ENCODE peak calls at places on chromosomes 13 and 19, in four cellular contexts. One of them, this sample, is unnamed.

GRCh38 chr19:47699360-47699917 is 13.8 kb upstream of the EHD2 start:
- DNase-seq in tibial nerve: no peak
- DNase-seq in GM23338: peak
- DNase-seq in skeletal muscle cell: no peak
- DNase-seq in this sample: no peak

GRCh38 chr19:45057444-45057843 is 18.6 kb downstream of the CLASRP start:
- DNase-seq in skeletal muscle cell: no peak
- DNase-seq in GM23338: no peak
- DNase-seq in tibial nerve: no peak
- DNase-seq in this sample: no peak

GRCh38 chr19:37977992-37978391 is 71.0 kb downstream of the SIPA1L3 start:
- DNase-seq in GM23338: no peak
- DNase-seq in tibial nerve: no peak
- DNase-seq in skeletal muscle cell: peak
- DNase-seq in this sample: no peak

GRCh38 chr19:54517483-54517882 is 14.9 kb downstream of the LAIR2 start:
- DNase-seq in GM23338: peak
- DNase-seq in skeletal muscle cell: no peak
- DNase-seq in tibial nerve: no peak
- DNase-seq in this sample: no peak

GRCh38 chr19:43675269-43675879 is 5.4 kb upstream of the PLAUR start:
- DNase-seq in skeletal muscle cell: no peak
- DNase-seq in GM23338: peak
- DNase-seq in tibial nerve: no peak
- DNase-seq in this sample: peak

GRCh38 chr13:31756346-31756745 is 17.0 kb downstream of the RXFP2 start:
- DNase-seq in tibial nerve: no peak
- DNase-seq in skeletal muscle cell: peak
- DNase-seq in GM23338: no peak
- DNase-seq in this sample: no peak

GRCh38 chr19:3573162-3573857 is 566 bp downstream of the HMG20B start:
- DNase-seq in skeletal muscle cell: no peak
- DNase-seq in GM23338: peak
- DNase-seq in tibial nerve: no peak
- DNase-seq in this sample: no peak

GRCh38 chr13:111121421-111121820 is 6.3 kb downstream of the ARHGEF7 start:
- DNase-seq in skeletal muscle cell: no peak
- DNase-seq in tibial nerve: no peak
- DNase-seq in GM23338: no peak
- DNase-seq in this sample: no peak

GRCh38 chr19:28482221-28482620 is 730.7 kb downstream of the UQCRFS1 start:
- DNase-seq in skeletal muscle cell: no peak
- DNase-seq in GM23338: peak
- DNase-seq in tibial nerve: no peak
- DNase-seq in this sample: no peak

GRCh38 chr13:54593504-54593903 is 1564.9 kb downstream of the OLFM4 start:
- DNase-seq in tibial nerve: no peak
- DNase-seq in GM23338: no peak
- DNase-seq in skeletal muscle cell: no peak
- DNase-seq in this sample: no peak

GRCh38 chr13:41017153-41017552 is 2.0 kb downstream of the ELF1 start:
- DNase-seq in skeletal muscle cell: no peak
- DNase-seq in tibial nerve: no peak
- DNase-seq in GM23338: no peak
- DNase-seq in this sample: no peak

GRCh38 chr13:25872871-25873607 is 178.8 kb downstream of the SHISA2 start:
- DNase-seq in tibial nerve: no peak
- DNase-seq in GM23338: no peak
- DNase-seq in skeletal muscle cell: no peak
- DNase-seq in this sample: no peak

GRCh38 chr13:77326905-77327604 is at the start of gene MYCBP2:
- DNase-seq in GM23338: peak
- DNase-seq in tibial nerve: peak
- DNase-seq in skeletal muscle cell: peak
- DNase-seq in this sample: peak

GRCh38 chr19:5397804-5398692 is 57.2 kb upstream of the ZNRF4 start:
- DNase-seq in skeletal muscle cell: no peak
- DNase-seq in tibial nerve: no peak
- DNase-seq in GM23338: peak
- DNase-seq in this sample: no peak

GRCh38 chr13:98570929-98571372 is 6.0 kb downstream of the STK24 start:
- DNase-seq in GM23338: no peak
- DNase-seq in skeletal muscle cell: no peak
- DNase-seq in tibial nerve: no peak
- DNase-seq in this sample: no peak

GRCh38 chr13:41427700-41428099 is 29.6 kb upstream of the RGCC start:
- DNase-seq in tibial nerve: no peak
- DNase-seq in GM23338: no peak
- DNase-seq in skeletal muscle cell: no peak
- DNase-seq in this sample: no peak

GRCh38 chr19:6363429-6363828 is 2.1 kb downstream of the CLPP start:
- DNase-seq in GM23338: no peak
- DNase-seq in tibial nerve: no peak
- DNase-seq in skeletal muscle cell: no peak
- DNase-seq in this sample: no peak

GRCh38 chr19:8631425-8631819 is 989 bp downstream of the NFILZ start:
- DNase-seq in tibial nerve: no peak
- DNase-seq in skeletal muscle cell: no peak
- DNase-seq in GM23338: no peak
- DNase-seq in this sample: no peak

GRCh38 chr13:114079601-114080536 is 52.6 kb downstream of the RASA3 start:
- DNase-seq in GM23338: no peak
- DNase-seq in tibial nerve: peak
- DNase-seq in skeletal muscle cell: no peak
- DNase-seq in this sample: no peak

GRCh38 chr13:28849441-28849840 is 29.3 kb downstream of the MTUS2 start:
- DNase-seq in tibial nerve: no peak
- DNase-seq in skeletal muscle cell: no peak
- DNase-seq in GM23338: no peak
- DNase-seq in this sample: no peak

DNA sequence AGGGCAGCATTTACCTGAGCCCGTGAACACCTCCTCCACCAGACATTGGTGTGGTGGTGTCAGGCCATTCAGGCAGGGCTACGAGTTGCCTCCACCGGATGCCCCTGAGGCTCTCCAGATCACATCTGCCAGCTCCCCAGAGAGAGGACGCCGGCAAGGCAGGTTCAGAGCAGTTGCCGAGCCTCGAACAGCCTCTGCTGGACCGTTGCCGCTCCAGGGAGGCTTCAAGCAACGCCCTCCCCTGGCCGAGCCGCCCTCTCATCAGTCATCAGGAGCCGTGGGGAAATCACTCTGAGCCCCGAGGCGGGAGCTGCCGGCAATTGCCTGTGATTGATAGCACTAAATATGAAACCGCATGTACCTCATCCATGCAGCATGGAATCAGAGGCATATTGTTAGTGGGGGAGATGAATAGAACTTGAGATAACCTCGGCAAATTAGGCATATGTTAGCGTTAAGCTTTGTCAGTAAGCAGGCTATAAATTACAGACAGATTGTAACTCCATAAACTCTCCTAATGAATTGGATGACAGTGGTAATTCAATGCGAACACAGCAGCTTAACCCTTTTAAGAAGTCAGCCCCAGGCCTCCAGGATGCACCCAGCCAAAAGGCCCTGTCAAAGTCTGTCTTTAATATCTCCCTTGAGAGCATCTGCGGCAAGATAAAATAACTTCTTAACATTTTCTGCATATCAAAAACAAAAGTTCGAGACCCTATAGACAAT is 29.8 kb upstream of the SPACA7 start:
- DNase-seq in GM23338: peak
- DNase-seq in skeletal muscle cell: no peak
- DNase-seq in tibial nerve: no peak
- DNase-seq in this sample: no peak
- H3K4me3 ChIP-seq in GM23338: no peak
- H3K4me3 ChIP-seq in skeletal muscle cell: no peak
- H3K4me3 ChIP-seq in tibial nerve: no peak
- H3K4me3 ChIP-seq in this sample: no peak

GRCh38 chr19:35141627-35142401 is 1.2 kb upstream of the FXYD7 start:
- DNase-seq in skeletal muscle cell: no peak
- DNase-seq in tibial nerve: no peak
- DNase-seq in GM23338: no peak
- DNase-seq in this sample: no peak

GRCh38 chr19:35142531-35143230 is 374 bp upstream of the FXYD7 start:
- DNase-seq in skeletal muscle cell: no peak
- DNase-seq in tibial nerve: no peak
- DNase-seq in GM23338: peak
- DNase-seq in this sample: no peak

GRCh38 chr19:35140207-35140897 is 1.7 kb downstream of the FXYD1 start:
- DNase-seq in tibial nerve: no peak
- DNase-seq in GM23338: no peak
- DNase-seq in skeletal muscle cell: no peak
- DNase-seq in this sample: no peak

GRCh38 chr19:35139618-35139943 is 957 bp downstream of the FXYD1 start:
- DNase-seq in GM23338: no peak
- DNase-seq in skeletal muscle cell: no peak
- DNase-seq in tibial nerve: no peak
- DNase-seq in this sample: no peak

DNA sequence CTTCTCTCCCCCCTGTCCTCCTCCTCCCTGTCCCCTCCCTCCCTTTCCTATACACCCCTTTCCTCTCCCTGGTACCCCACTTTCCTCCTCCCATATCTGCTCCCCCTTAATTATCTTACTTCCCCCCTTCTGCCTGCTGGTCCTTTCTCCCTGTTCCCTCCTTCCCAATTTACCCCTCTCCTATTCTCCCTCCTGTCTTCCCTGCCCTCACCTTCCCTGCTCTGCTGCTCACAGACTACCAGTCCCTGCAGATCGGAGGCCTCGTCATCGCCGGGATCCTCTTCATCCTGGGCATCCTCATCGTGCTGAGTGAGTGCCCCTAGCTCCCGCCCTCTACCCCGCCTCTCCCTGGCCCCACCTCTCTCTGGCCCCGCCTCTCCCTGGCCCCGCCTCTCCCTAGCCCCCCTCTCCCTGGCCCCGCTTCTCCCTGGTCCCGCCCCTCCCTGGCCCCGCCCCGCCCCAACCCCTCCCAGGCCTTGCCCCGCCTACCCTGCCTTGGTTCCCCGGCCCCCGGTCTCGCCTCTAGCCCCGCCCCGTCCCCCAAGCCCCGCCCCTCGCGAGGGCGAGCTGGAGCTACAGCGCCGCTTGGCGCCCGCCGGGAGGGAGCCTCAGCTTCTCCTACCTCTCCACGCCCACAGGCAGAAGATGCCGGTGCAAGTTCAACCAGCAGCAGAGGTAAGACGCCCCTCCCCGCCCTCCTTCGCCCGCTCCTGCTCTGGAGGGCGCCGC is 2.0 kb upstream of the FXYD7 start:
- DNase-seq in tibial nerve: peak
- DNase-seq in skeletal muscle cell: peak
- DNase-seq in GM23338: peak
- DNase-seq in this sample: peak
- H3K4me3 ChIP-seq in tibial nerve: peak
- H3K4me3 ChIP-seq in skeletal muscle cell: peak
- H3K4me3 ChIP-seq in GM23338: peak
- H3K4me3 ChIP-seq in this sample: no peak

GRCh38 chr19:14817052-14817451 is 17.9 kb downstream of the OR7A5 start:
- DNase-seq in skeletal muscle cell: no peak
- DNase-seq in GM23338: no peak
- DNase-seq in tibial nerve: no peak
- DNase-seq in this sample: no peak

GRCh38 chr19:14826006-14826405 is 9.0 kb downstream of the OR7A5 start:
- DNase-seq in skeletal muscle cell: no peak
- DNase-seq in tibial nerve: no peak
- DNase-seq in GM23338: no peak
- DNase-seq in this sample: no peak

GRCh38 chr19:14818588-14818987 is 16.4 kb downstream of the OR7A5 start:
- DNase-seq in skeletal muscle cell: no peak
- DNase-seq in tibial nerve: no peak
- DNase-seq in GM23338: no peak
- DNase-seq in this sample: no peak

GRCh38 chr19:14821958-14822357 is 13.0 kb downstream of the OR7A5 start:
- DNase-seq in GM23338: no peak
- DNase-seq in tibial nerve: no peak
- DNase-seq in skeletal muscle cell: no peak
- DNase-seq in this sample: no peak
- H3K4me3 ChIP-seq in GM23338: no peak
- H3K4me3 ChIP-seq in tibial nerve: no peak
- H3K4me3 ChIP-seq in skeletal muscle cell: no peak
- H3K4me3 ChIP-seq in this sample: no peak

GRCh38 chr19:49190781-49191180 is 33.2 kb downstream of the TRPM4 start:
- DNase-seq in GM23338: no peak
- DNase-seq in tibial nerve: no peak
- DNase-seq in skeletal muscle cell: no peak
- DNase-seq in this sample: no peak
- H3K4me3 ChIP-seq in GM23338: no peak
- H3K4me3 ChIP-seq in tibial nerve: no peak
- H3K4me3 ChIP-seq in skeletal muscle cell: no peak
- H3K4me3 ChIP-seq in this sample: no peak

GRCh38 chr13:35479691-35480090 is 3.2 kb upstream of the MAB21L1 start:
- DNase-seq in GM23338: no peak
- DNase-seq in skeletal muscle cell: no peak
- DNase-seq in tibial nerve: no peak
- DNase-seq in this sample: no peak

GRCh38 chr13:35484384-35484783 is 7.9 kb upstream of the MAB21L1 start:
- DNase-seq in skeletal muscle cell: no peak
- DNase-seq in tibial nerve: no peak
- DNase-seq in GM23338: no peak
- DNase-seq in this sample: no peak

GRCh38 chr13:35481777-35482176 is 5.3 kb upstream of the MAB21L1 start:
- DNase-seq in skeletal muscle cell: no peak
- DNase-seq in GM23338: no peak
- DNase-seq in tibial nerve: no peak
- DNase-seq in this sample: no peak

GRCh38 chr13:35489050-35489449 is 12.6 kb upstream of the MAB21L1 start:
- DNase-seq in tibial nerve: no peak
- DNase-seq in skeletal muscle cell: no peak
- DNase-seq in GM23338: no peak
- DNase-seq in this sample: no peak

DNA sequence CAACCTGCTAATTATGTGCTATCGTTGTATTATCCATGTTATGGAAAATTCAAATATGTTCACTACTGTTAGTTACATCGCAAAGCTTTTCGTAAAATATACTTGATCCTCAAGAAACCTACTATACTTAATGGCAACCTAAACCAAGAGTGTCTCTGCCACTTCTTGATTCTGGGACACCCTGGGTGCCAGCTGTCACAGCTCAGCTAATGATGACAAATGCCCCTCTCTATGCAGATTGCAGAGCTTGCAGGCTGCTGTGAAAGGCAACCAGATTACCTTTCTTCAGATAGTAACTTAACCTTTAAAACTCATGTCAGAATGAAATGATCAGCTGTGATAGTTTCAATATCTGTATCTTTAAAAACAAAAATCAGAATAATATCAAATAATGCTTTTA is 9.0 kb upstream of the MAB21L1 start:
- DNase-seq in tibial nerve: no peak
- DNase-seq in GM23338: no peak
- DNase-seq in skeletal muscle cell: no peak
- DNase-seq in this sample: no peak
- H3K4me3 ChIP-seq in tibial nerve: no peak
- H3K4me3 ChIP-seq in GM23338: no peak
- H3K4me3 ChIP-seq in skeletal muscle cell: no peak
- H3K4me3 ChIP-seq in this sample: no peak

This sample was measured in retinal pigment epithelial cell.